ENCODE peak calls at places on chromosomes 6 and 20, in nine cellular contexts. V is mucosa of descending colon; W is cardiac muscle cell; C is prostate gland; E is effector memory CD8-positive, alpha-beta T cell; O is psoas muscle; U is erythroblast; D is SJCRH30; G is SK-N-SH. M is an unnamed sample.

GRCh38 chr20:18754030-18754659 is 59.4 kb upstream of the SCP2D1 start:
- DNase-seq in U (no peak), D (no peak), C (no peak), O (no peak), V (no peak), G (no peak), W (no peak), E (no peak), M (no peak)

GRCh38 chr6:74091133-74091793 is 395.3 kb downstream of the CD109 start:
- DNase-seq in E (no peak), V (no peak), U (peak), W (peak), D (peak), G (peak), O (no peak), C (no peak), M (no peak)

GRCh38 chr6:10633216-10633615 is 61.2 kb downstream of the C6orf52 start:
- DNase-seq in C (no peak), D (no peak), V (no peak), E (no peak), O (no peak), G (no peak), U (no peak), W (peak), M (no peak)

GRCh38 chr6:71621918-71622519 is 264.3 kb upstream of the RIMS1 start:
- DNase-seq in G (peak), E (no peak), U (no peak), O (no peak), W (peak), C (no peak), V (no peak), D (peak), M (no peak)

GRCh38 chr6:166498661-166499349 is 87.7 kb downstream of the RAMACL start:
- DNase-seq in O (no peak), C (no peak), G (no peak), V (no peak), D (no peak), U (no peak), W (no peak), E (no peak), M (no peak)

GRCh38 chr20:33667245-33668086 is 723 bp downstream of the ACTL10 start:
- DNase-seq in D (no peak), V (peak), E (peak), C (peak), G (peak), O (peak), U (peak), W (peak), M (peak)

GRCh38 chr20:40294175-40294574 is 394.9 kb downstream of the MAFB start:
- DNase-seq in V (no peak), W (no peak), G (no peak), U (no peak), C (no peak), E (no peak), O (peak), D (no peak), M (no peak)

GRCh38 chr20:64145458-64146300 is 18.6 kb upstream of the MYT1 start:
- DNase-seq in C (no peak), W (no peak), D (peak), V (no peak), U (peak), O (no peak), E (no peak), G (no peak), M (no peak)

GRCh38 chr6:135212935-135213334 is 31.8 kb downstream of the MYB start:
- DNase-seq in C (no peak), U (no peak), W (no peak), E (no peak), G (no peak), V (no peak), O (no peak), D (no peak), M (no peak)

GRCh38 chr6:35610830-35611229 is 77.9 kb downstream of the FKBP5 start:
- DNase-seq in V (no peak), G (no peak), W (no peak), C (peak), D (no peak), O (peak), E (no peak), U (no peak), M (no peak)

GRCh38 chr6:98980814-98981213 is 33.1 kb upstream of the FBXL4 start:
- DNase-seq in C (no peak), W (no peak), E (no peak), G (no peak), D (peak), O (no peak), V (no peak), U (peak), M (no peak)

GRCh38 chr20:57593134-57593886 is 26.9 kb downstream of the ZBP1 start:
- DNase-seq in G (no peak), U (no peak), E (no peak), O (peak), W (no peak), D (peak), V (peak), C (no peak), M (no peak)

GRCh38 chr20:55701467-55701866 is 303.9 kb downstream of the CBLN4 start:
- DNase-seq in U (no peak), C (no peak), V (no peak), G (no peak), O (no peak), D (no peak), W (no peak), E (no peak), M (no peak)

GRCh38 chr20:4998160-4998651 is 3.1 kb downstream of the SLC23A2 start:
- DNase-seq in U (no peak), D (no peak), O (no peak), C (no peak), W (no peak), G (no peak), V (no peak), E (no peak), M (no peak)

GRCh38 chr20:50415516-50416268 is 94.5 kb upstream of the PTPN1 start:
- DNase-seq in G (peak), D (peak), U (no peak), W (peak), V (peak), E (no peak), O (peak), C (peak), M (peak)

GRCh38 chr6:87151786-87152527 is 3.4 kb upstream of the ZNF292 start:
- DNase-seq in O (peak), E (peak), U (peak), G (peak), W (peak), C (peak), D (peak), V (peak), M (peak)

GRCh38 chr20:9140172-9140760 is 71.4 kb downstream of the PLCB4 start:
- DNase-seq in C (no peak), E (no peak), V (no peak), D (peak), U (no peak), G (no peak), O (no peak), W (no peak), M (no peak)

GRCh38 chr20:11496382-11496781 is 421.3 kb upstream of the BTBD3 start:
- DNase-seq in W (no peak), U (no peak), C (no peak), V (no peak), D (peak), G (no peak), E (no peak), O (no peak), M (no peak)

GRCh38 chr20:37295595-37295994 is 6.1 kb downstream of the MANBAL start:
- DNase-seq in V (no peak), C (peak), U (no peak), G (no peak), D (no peak), W (no peak), E (no peak), O (no peak), M (no peak)

GRCh38 chr20:57594092-57594911 is 25.9 kb downstream of the ZBP1 start:
- DNase-seq in W (peak), V (peak), G (peak), E (peak), C (no peak), U (peak), D (peak), O (peak), M (no peak)

GRCh38 chr20:59508729-59509128 is 95.6 kb upstream of the PHACTR3 start:
- DNase-seq in D (no peak), W (no peak), O (no peak), E (no peak), U (no peak), C (no peak), V (no peak), G (no peak), M (no peak)

GRCh38 chr6:16741112-16742016 is 19.9 kb downstream of the ATXN1 start:
- DNase-seq in U (no peak), E (no peak), V (no peak), W (peak), G (no peak), C (no peak), O (no peak), D (peak), M (no peak)

GRCh38 chr6:22145823-22146379 is 150.9 kb downstream of the PRL start:
- DNase-seq in W (peak), D (peak), U (no peak), C (no peak), G (peak), E (no peak), O (no peak), V (peak), M (no peak)

GRCh38 chr6:10424005-10424404 is 9.1 kb upstream of the TFAP2A start:
- DNase-seq in D (no peak), W (no peak), G (peak), O (no peak), C (no peak), E (no peak), V (no peak), U (peak), M (no peak)

GRCh38 chr6:7909323-7910276 is 988 bp downstream of the TXNDC5 start:
- DNase-seq in W (peak), D (peak), V (peak), E (no peak), U (peak), G (peak), C (peak), O (peak), M (peak)

GRCh38 chr20:12255571-12255970 is 337.9 kb downstream of the BTBD3 start:
- DNase-seq in W (peak), U (no peak), D (no peak), E (no peak), C (no peak), V (no peak), O (no peak), G (no peak), M (no peak)

GRCh38 chr6:100593522-100593921 is 128.8 kb upstream of the SIM1 start:
- DNase-seq in V (no peak), E (no peak), U (no peak), D (no peak), O (no peak), G (no peak), C (no peak), W (no peak), M (no peak)

GRCh38 chr6:24117016-24117415 is 9.0 kb upstream of the NRSN1 start:
- DNase-seq in G (no peak), E (no peak), W (no peak), V (no peak), C (no peak), O (no peak), D (no peak), U (no peak), M (no peak)

GRCh38 chr6:34414999-34415858 is 10.6 kb downstream of the RPS10 start:
- DNase-seq in C (peak), G (peak), U (peak), W (peak), D (peak), O (no peak), E (peak), V (no peak), M (peak)

GRCh38 chr20:58065508-58066361 is 162.7 kb downstream of the ANKRD60 start:
- DNase-seq in V (no peak), U (no peak), G (no peak), D (no peak), C (no peak), O (no peak), W (no peak), E (no peak), M (peak)

GRCh38 chr6:89286516-89286915 is 28.6 kb downstream of the GABRR2 start:
- DNase-seq in O (no peak), G (no peak), D (no peak), V (no peak), E (no peak), U (no peak), C (no peak), W (no peak), M (peak)

M was measured in left lobe of liver.